ENCODE peak calls at places on chromosome 20, in six cellular contexts. Q, L, Z, G, S and A are unnamed samples.

GRCh38 chr20:38191654-38192053 is 26.6 kb upstream of the TGM2 start:
- DNase-seq in L (no peak), Z (no peak), S (no peak), G (no peak), Q (no peak), A (no peak)

GRCh38 chr20:37392441-37393195 is 46.7 kb downstream of the SRC start:
- DNase-seq in Q (no peak), S (no peak), L (no peak), G (no peak), Z (no peak), A (no peak)

GRCh38 chr20:16518068-16518783 is 55.0 kb downstream of the KIF16B start:
- DNase-seq in Z (no peak), S (no peak), Q (peak; percentile 57), L (no peak), G (no peak), A (no peak)

GRCh38 chr20:37984018-37984785 is 49.1 kb downstream of the TTI1 start:
- DNase-seq in Z (no peak), G (no peak), L (no peak), S (peak; percentile 30), Q (peak; percentile 34), A (no peak)

GRCh38 chr20:57395111-57395959 is 4.1 kb downstream of the RBM38 start:
- DNase-seq in Q (peak; percentile 40), S (peak; percentile 80), Z (no peak), G (no peak), L (no peak), A (peak; percentile 1)

GRCh38 chr20:48789185-48789668 is 38.6 kb downstream of the PREX1 start:
- DNase-seq in L (no peak), Z (no peak), S (no peak), G (no peak), Q (no peak), A (no peak)

GRCh38 chr20:44746367-44747165 is 901 bp downstream of the KCNK15 start:
- DNase-seq in L (no peak), Z (no peak), Q (no peak), G (no peak), S (no peak), A (no peak)

GRCh38 chr20:34512955-34513419 is 3.2 kb upstream of the DYNLRB1 start:
- DNase-seq in Q (no peak), Z (no peak), G (no peak), L (no peak), S (no peak), A (no peak)

GRCh38 chr20:10927936-10928860 is 254.4 kb upstream of the JAG1 start:
- DNase-seq in L (no peak), S (no peak), Z (no peak), G (no peak), Q (no peak), A (no peak)

GRCh38 chr20:43666376-43667328 is at the start of gene MYBL2:
- DNase-seq in G (peak; percentile 56), L (peak; percentile 69), S (peak; percentile 40), Z (peak; percentile 25), Q (peak; percentile 90), A (peak; percentile 42)

GRCh38 chr20:45822863-45823262 is 4.2 kb downstream of the TNNC2 start:
- DNase-seq in S (no peak), L (no peak), Q (no peak), Z (no peak), G (no peak), A (no peak)

GRCh38 chr20:31764641-31765305 is 25.7 kb downstream of the TPX2 start:
- DNase-seq in Q (no peak), Z (no peak), S (no peak), G (no peak), L (no peak), A (no peak)

GRCh38 chr20:19254086-19254821 is 41.8 kb downstream of the SLC24A3 start:
- DNase-seq in G (no peak), L (no peak), Q (no peak), S (no peak), Z (no peak), A (no peak)

GRCh38 chr20:37095108-37095608 is 639 bp downstream of the RBL1 start:
- DNase-seq in Z (no peak), G (peak; percentile 5), Q (no peak), L (peak; percentile 43), S (no peak), A (peak; percentile 51)

GRCh38 chr20:37914672-37915433 is 11.9 kb downstream of the VSTM2L start:
- DNase-seq in Z (no peak), G (no peak), Q (peak; percentile 76), L (no peak), S (no peak), A (no peak)

GRCh38 chr20:12383770-12384304 is 466.1 kb downstream of the BTBD3 start:
- DNase-seq in Q (no peak), S (no peak), G (no peak), Z (no peak), L (no peak), A (no peak)

GRCh38 chr20:4006640-4007039 is 8.7 kb downstream of the RNF24 start:
- DNase-seq in L (no peak), Q (no peak), G (no peak), Z (no peak), S (peak; percentile 62), A (no peak)

GRCh38 chr20:37393196-37393862 is 47.4 kb downstream of the SRC start:
- DNase-seq in S (no peak), Q (no peak), L (no peak), G (no peak), Z (no peak), A (no peak)

GRCh38 chr20:51509208-51509607 is 33.3 kb downstream of the NFATC2 start:
- DNase-seq in L (no peak), S (no peak), Q (no peak), Z (no peak), G (no peak), A (no peak)